ENCODE peak calls at places on chromosomes 4 and X, in four cellular contexts. Q is skeletal muscle cell; X is AML-193; R is activated naive CD8-positive, alpha-beta T cell treated with anti-CD3 and anti-CD28 coated beads, Interleukin-2, amount 50 U/mL, for 16 hours. U is an unnamed sample.
A peak's percentile ranks its signal among the peaks of the same experiment; 100 is the strongest.

GRCh38 chr4:123453006-123453685 is 56.6 kb downstream of the SPRY1 start:
- DNase-seq in X (no peak), R (no peak), Q (no peak), U (no peak)

GRCh38 chr4:102791318-102791835 is 30.6 kb upstream of the MANBA start:
- DNase-seq in Q (no peak), X (no peak), R (no peak), U (no peak)

GRCh38 chr4:72860766-72861165 is 208.8 kb downstream of the COX18 start:
- DNase-seq in R (no peak), X (no peak), Q (no peak), U (no peak)

GRCh38 chrX:3206314-3206713 is 140.1 kb downstream of the MXRA5 start:
- DNase-seq in X (no peak), R (no peak), Q (no peak), U (no peak)

GRCh38 chrX:63889001-63889400 is 104.0 kb upstream of the ARHGEF9 start:
- DNase-seq in X (no peak), Q (peak; percentile 34), R (no peak), U (no peak)

GRCh38 chrX:141405486-141405877 is 163.2 kb upstream of the SPANXC start:
- DNase-seq in X (no peak), R (no peak), Q (no peak), U (no peak)

GRCh38 chr4:57034571-57034970 is 55.9 kb downstream of the POLR2B start:
- DNase-seq in Q (no peak), R (no peak), X (no peak), U (no peak)

GRCh38 chr4:130393246-130394041 is 1297.5 kb downstream of the C4orf33 start:
- DNase-seq in Q (peak; percentile 18), R (no peak), X (no peak), U (no peak)

GRCh38 chrX:21744721-21745120 is 13.2 kb downstream of the SMPX start:
- DNase-seq in Q (no peak), R (no peak), X (no peak), U (no peak)

GRCh38 chr4:87087015-87087920 is 133.2 kb downstream of the KLHL8 start:
- DNase-seq in X (no peak), Q (no peak), R (no peak), U (no peak)

GRCh38 chr4:93828332-93828829 is at the start of gene ATOH1:
- DNase-seq in Q (no peak), R (no peak), X (no peak), U (no peak)

U was measured in nucleus accumbens.